ENCODE peak calls at places on chromosomes 5 and 9, in five cellular contexts. X is H9, C is mesenchymal stem cell, S is neuronal stem cell, N is H1. W is an unnamed sample.
A peak's percentile ranks its signal among the peaks of the same experiment; 100 is the strongest.

GRCh38 chr5:137836997-137837396 is 30.7 kb upstream of the MYOT start:
- DNase-seq in X (no peak), C (no peak), S (no peak), N (no peak), W (no peak)

GRCh38 chr5:179265529-179266290 is 79.6 kb downstream of the ADAMTS2 start:
- DNase-seq in X (peak; percentile 47), C (peak; percentile 99), S (no peak), N (peak; percentile 71), W (peak; percentile 96)

GRCh38 chr5:132820162-132820754 is 7.2 kb downstream of the SOWAHA start:
- DNase-seq in X (peak; percentile 92), C (peak; percentile 88), S (peak; percentile 90), N (peak; percentile 97), W (peak; percentile 98)

GRCh38 chr5:127981498-127981897 is 102.1 kb upstream of the SLC12A2 start:
- DNase-seq in X (no peak), C (no peak), S (no peak), N (no peak), W (no peak)

GRCh38 chr5:143506881-143507552 is 103.5 kb upstream of the NR3C1 start:
- DNase-seq in X (no peak), C (peak; percentile 74), S (no peak), N (no peak), W (peak; percentile 64)

GRCh38 chr5:58462623-58463230 is 2.8 kb upstream of the PLK2 start:
- DNase-seq in X (no peak), C (peak; percentile 79), S (peak; percentile 59), N (no peak), W (peak; percentile 88)

GRCh38 chr5:95809414-95809960 is 13.0 kb downstream of the GLRX start:
- DNase-seq in X (no peak), C (peak; percentile 49), S (no peak), N (no peak), W (no peak)

GRCh38 chr5:3394877-3395599 is 200.6 kb upstream of the IRX1 start:
- DNase-seq in X (no peak), C (no peak), S (no peak), N (no peak), W (no peak)

GRCh38 chr5:131423056-131423455 is 159.2 kb downstream of the CDC42SE2 start:
- DNase-seq in X (no peak), C (peak; percentile 28), S (no peak), N (no peak), W (peak; percentile 53)

GRCh38 chr9:122819791-122820489 is 8.4 kb downstream of the PDCL start:
- DNase-seq in X (no peak), C (peak; percentile 80), S (no peak), N (no peak), W (no peak)

GRCh38 chr9:128863647-128864046 is 18.1 kb downstream of the KYAT1 start:
- DNase-seq in X (peak; percentile 94), C (peak; percentile 62), S (peak; percentile 65), N (peak; percentile 99), W (peak; percentile 84)

GRCh38 chr9:133425049-133425632 is 3.0 kb downstream of the ADAMTS13 start:
- DNase-seq in X (no peak), C (no peak), S (no peak), N (no peak), W (no peak)

GRCh38 chr5:123754903-123755302 is 242.9 kb downstream of the CSNK1G3 start:
- DNase-seq in X (no peak), C (peak; percentile 30), S (no peak), N (no peak), W (no peak)

GRCh38 chr5:177300236-177300880 is 3.2 kb downstream of the RAB24 start:
- DNase-seq in X (peak; percentile 70), C (peak; percentile 94), S (no peak), N (no peak), W (peak; percentile 38)

GRCh38 chr9:136759436-136760325 is 1.6 kb upstream of the LCN8 start:
- DNase-seq in X (peak; percentile 33), C (no peak), S (no peak), N (peak; percentile 49), W (no peak)

GRCh38 chr9:99947395-99947794 is 40.9 kb downstream of the STX17 start:
- DNase-seq in X (no peak), C (peak; percentile 23), S (no peak), N (no peak), W (no peak)

GRCh38 chr5:176157656-176158055 is 80.6 kb upstream of the SIMC1 start:
- DNase-seq in X (no peak), C (no peak), S (no peak), N (no peak), W (no peak)

GRCh38 chr5:139481580-139482049 is 943 bp downstream of the STING1 start:
- DNase-seq in X (no peak), C (no peak), S (no peak), N (no peak), W (no peak)

GRCh38 chr5:74042559-74043357 is 416.8 kb downstream of the ARHGEF28 start:
- DNase-seq in X (no peak), C (peak; percentile 92), S (no peak), N (no peak), W (no peak)

GRCh38 chr5:58458851-58459275 is 1.0 kb downstream of the PLK2 start:
- DNase-seq in X (no peak), C (no peak), S (no peak), N (no peak), W (peak; percentile 82)

GRCh38 chr9:22157271-22157670 is 148.2 kb upstream of the CDKN2B start:
- DNase-seq in X (no peak), C (no peak), S (no peak), N (no peak), W (no peak)

GRCh38 chr9:134178394-134178780 is 14.0 kb upstream of the RNU6ATAC start:
- DNase-seq in X (no peak), C (no peak), S (no peak), N (no peak), W (no peak)

GRCh38 chr5:111197523-111197922 is 26.7 kb upstream of the CAMK4 start:
- DNase-seq in X (no peak), C (peak; percentile 48), S (no peak), N (no peak), W (no peak)

GRCh38 chr9:110088099-110088498 is 119.9 kb downstream of the C9orf152 start:
- DNase-seq in X (no peak), C (no peak), S (no peak), N (no peak), W (no peak)

DNA sequence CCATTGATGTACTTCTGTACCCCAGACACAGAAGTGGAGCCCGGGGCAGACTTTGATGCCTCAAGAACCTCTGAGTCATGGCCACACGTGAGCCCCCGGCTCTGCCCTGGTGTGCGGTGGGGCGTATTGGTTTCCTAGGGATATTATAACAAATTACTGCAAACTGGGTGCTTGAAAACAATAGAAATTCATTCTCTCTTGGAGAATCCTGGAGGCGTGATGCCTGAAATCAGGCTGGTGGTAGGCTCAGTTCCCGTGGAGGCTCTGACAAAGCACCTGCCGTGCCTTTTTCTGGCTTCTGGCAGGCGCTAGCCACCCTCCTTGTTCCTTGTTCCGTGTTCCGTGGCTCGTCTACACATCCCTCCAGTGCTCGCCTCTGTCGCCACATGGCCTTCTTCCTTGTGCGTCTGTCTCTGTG is 24.2 kb downstream of the NEK6 start:
- DNase-seq in X (no peak), C (peak; percentile 71), S (no peak), N (no peak), W (no peak)
- H4K91ac ChIP-seq in X (no peak overlapping the region), C (peak overlapping the region; percentile 94), S (no peak overlapping the region), N (no peak overlapping the region), W (no peak overlapping the region)

GRCh38 chr9:94126844-94127243 is 42.6 kb downstream of the PTPDC1 start:
- DNase-seq in X (no peak), C (no peak), S (no peak), N (no peak), W (no peak)

GRCh38 chr9:94128580-94128979 is 44.3 kb downstream of the PTPDC1 start:
- DNase-seq in X (no peak), C (no peak), S (no peak), N (no peak), W (no peak)

DNA sequence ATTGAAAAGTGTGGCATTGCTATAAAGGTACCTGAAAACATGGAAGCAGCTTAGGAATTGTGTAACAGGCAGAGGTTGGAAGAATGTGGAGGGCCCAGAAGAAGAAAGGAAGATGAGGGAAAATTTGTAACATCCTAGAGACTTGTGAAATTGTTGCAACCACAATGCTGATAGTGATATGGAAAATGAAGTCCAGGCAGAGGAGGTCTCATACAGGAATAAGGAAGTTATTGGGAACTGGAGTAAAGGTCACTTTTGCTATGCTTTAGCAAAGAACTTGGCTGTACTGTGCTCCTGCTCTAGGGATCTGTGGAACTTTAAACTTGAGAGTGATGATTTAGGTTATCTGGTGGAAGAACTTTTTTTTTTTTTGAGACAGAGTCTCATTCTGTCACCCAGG is 43.5 kb downstream of the PTPDC1 start:
- DNase-seq in X (no peak), C (no peak), S (no peak), N (no peak), W (peak; percentile 31)
- H2BK12ac ChIP-seq in X (no peak overlapping the region), C (no peak overlapping the region), S (no peak overlapping the region), N (no peak overlapping the region), W (no peak overlapping the region)

GRCh38 chr5:88824892-88825781 is 57.8 kb downstream of the MEF2C start:
- DNase-seq in X (no peak), C (peak; percentile 65), S (no peak), N (no peak), W (peak; percentile 13)

GRCh38 chr5:88827997-88828396 is 55.0 kb downstream of the MEF2C start:
- DNase-seq in X (no peak), C (no peak), S (no peak), N (no peak), W (no peak)

GRCh38 chr5:88829053-88829452 is 53.9 kb downstream of the MEF2C start:
- DNase-seq in X (no peak), C (no peak), S (no peak), N (no peak), W (no peak)

GRCh38 chr5:88825782-88826110 is 57.2 kb downstream of the MEF2C start:
- DNase-seq in X (no peak), C (no peak), S (no peak), N (no peak), W (peak; percentile 57)

GRCh38 chr5:88826959-88827585 is 55.9 kb downstream of the MEF2C start:
- DNase-seq in X (peak; percentile 32), C (peak; percentile 44), S (no peak), N (no peak), W (no peak)
- H3K27ac ChIP-seq in X (no peak overlapping the region), C (no peak overlapping the region), S (no peak overlapping the region), N (no peak overlapping the region), W (peak overlapping the region; percentile 39)

GRCh38 chr9:89154218-89154617 is 24.4 kb downstream of the SHC3 start:
- DNase-seq in X (no peak), C (no peak), S (no peak), N (no peak), W (no peak)

GRCh38 chr9:89154651-89155336 is 23.8 kb downstream of the SHC3 start:
- DNase-seq in X (no peak), C (peak; percentile 83), S (no peak), N (no peak), W (peak; percentile 2)

GRCh38 chr9:89149726-89150125 is 28.9 kb downstream of the SHC3 start:
- DNase-seq in X (no peak), C (peak; percentile 69), S (no peak), N (no peak), W (peak; percentile 53)

GRCh38 chr9:89153187-89153586 is 25.4 kb downstream of the SHC3 start:
- DNase-seq in X (no peak), C (no peak), S (no peak), N (no peak), W (no peak)

GRCh38 chr9:89153618-89154017 is 25.0 kb downstream of the SHC3 start:
- DNase-seq in X (no peak), C (peak; percentile 83), S (no peak), N (no peak), W (peak; percentile 30)
- H4K91ac ChIP-seq in X (no peak overlapping the region), C (peak overlapping the region; percentile 53), S (no peak overlapping the region), N (no peak overlapping the region), W (no peak overlapping the region)

W was measured in trophoblast cell.